ENCODE peak calls at places on chromosomes 7 and 10, in six cellular contexts. M is Peyer's patch; T is HFFc6; L is kidney tubule cell; X is activated CD8-positive, alpha-beta memory T cell treated with anti-CD3 and anti-CD28 coated beads for 1 hour; H is ELF-1. Q is an unnamed sample.

GRCh38 chr10:129796611-129797420 is 167.3 kb downstream of the EBF3 start:
- DNase-seq in X (no peak), H (no peak), T (no peak), M (no peak), L (no peak), Q (no peak)

GRCh38 chr7:43756368-43757072 is 2.0 kb upstream of the BLVRA start:
- DNase-seq in X (no peak), H (no peak), L (peak), T (peak), M (no peak), Q (no peak)

GRCh38 chr10:76576276-76576962 is 1061.2 kb downstream of the KCNMA1 start:
- DNase-seq in M (no peak), X (no peak), L (peak), H (no peak), T (peak), Q (no peak)

GRCh38 chr10:130440494-130440893 is 304.3 kb downstream of the GLRX3 start:
- DNase-seq in L (no peak), X (no peak), T (no peak), M (peak), H (no peak), Q (no peak)

GRCh38 chr10:11796439-11796838 is 26.7 kb upstream of the PROSER2 start:
- DNase-seq in M (no peak), L (no peak), T (no peak), X (no peak), H (no peak), Q (no peak)

GRCh38 chr10:128883126-128884060 is 583.6 kb upstream of the MGMT start:
- DNase-seq in X (no peak), T (no peak), H (no peak), M (no peak), L (no peak), Q (no peak)

GRCh38 chr7:143408247-143408685 is 390 bp downstream of the EPHA1 start:
- DNase-seq in T (no peak), M (no peak), X (no peak), H (peak), L (no peak), Q (peak)

GRCh38 chr7:149126662-149127321 is 668 bp upstream of the ZNF425 start:
- DNase-seq in L (peak), M (peak), T (no peak), H (peak), X (peak), Q (peak)

GRCh38 chr7:74028321-74028812 is 394 bp downstream of the ELN start:
- DNase-seq in T (no peak), M (no peak), X (no peak), L (no peak), H (no peak), Q (no peak)

GRCh38 chr10:102633282-102633681 is 11.0 kb upstream of the TRIM8 start:
- DNase-seq in H (no peak), M (no peak), T (peak), L (peak), X (no peak), Q (no peak)

GRCh38 chr7:2321020-2321419 is 6.8 kb upstream of the SNX8 start:
- DNase-seq in X (no peak), M (no peak), T (peak), H (peak), L (peak), Q (peak)

GRCh38 chr7:125061776-125062397 is 132.3 kb upstream of the POT1 start:
- DNase-seq in M (no peak), L (peak), X (no peak), H (no peak), T (no peak), Q (peak)

GRCh38 chr10:102660891-102661613 is 16.8 kb downstream of the TRIM8 start:
- DNase-seq in T (no peak), M (peak), H (peak), X (peak), L (peak), Q (peak)

GRCh38 chr10:73156054-73156453 is 11.8 kb downstream of the ECD start:
- DNase-seq in M (no peak), T (no peak), L (no peak), H (no peak), X (no peak), Q (no peak)

GRCh38 chr7:135801045-135801693 is 52.6 kb upstream of the FAM180A start:
- DNase-seq in X (no peak), L (peak), T (peak), M (no peak), H (peak), Q (peak)

GRCh38 chr10:29131952-29132820 is 156.7 kb upstream of the LYZL1 start:
- DNase-seq in H (peak), X (no peak), T (peak), M (no peak), L (no peak), Q (no peak)

GRCh38 chr7:77316219-77316978 is 99.8 kb downstream of the GSAP start:
- DNase-seq in H (no peak), M (peak), X (no peak), T (no peak), L (peak), Q (no peak)

GRCh38 chr7:134045716-134046115 is 81.4 kb upstream of the LRGUK start:
- DNase-seq in T (no peak), M (no peak), X (no peak), H (no peak), L (no peak), Q (no peak)

GRCh38 chr7:29989257-29989995 is at the start of gene SCRN1:
- DNase-seq in L (peak), M (peak), T (no peak), X (peak), H (peak), Q (peak)

GRCh38 chr10:96413151-96413787 is 54.5 kb upstream of the OPALIN start:
- DNase-seq in H (peak), L (no peak), M (no peak), T (no peak), X (no peak), Q (no peak)

GRCh38 chr10:23693895-23694294 is 255.0 kb downstream of the OTUD1 start:
- DNase-seq in X (no peak), T (no peak), M (no peak), H (peak), L (no peak), Q (peak)

GRCh38 chr7:36923185-36923584 is 198.9 kb upstream of the AOAH start:
- DNase-seq in T (no peak), X (no peak), M (no peak), L (no peak), H (no peak), Q (no peak)

GRCh38 chr10:108070789-108071188 is 906.3 kb upstream of the SORCS1 start:
- DNase-seq in H (no peak), X (no peak), L (no peak), M (no peak), T (no peak), Q (no peak)

GRCh38 chr10:99621454-99622246 is 1.4 kb upstream of the SLC25A28 start:
- DNase-seq in X (no peak), M (no peak), H (no peak), T (no peak), L (no peak), Q (no peak)

GRCh38 chr7:55552320-55553086 is 19.8 kb downstream of the VOPP1 start:
- DNase-seq in H (no peak), T (no peak), M (peak), X (no peak), L (peak), Q (no peak)